ENCODE peak calls at places on chromosome 22, in seven cellular contexts. S is Right ventricle myocardium inferior; R is stimulated activated CD4-positive, alpha-beta T cell treated with anti-CD3 and anti-CD28 coated beads, Interleukin-12 subunit alpha, Interleukin-12 subunit beta, amount 100 ng/mL, for 4 hours; Q is HEK293T; O is lung; M is activated T-cell treated with anti-CD3 and anti-CD28 coated beads for 24 hours; W is activated CD8-positive, alpha-beta memory T cell treated with anti-CD3 and anti-CD28 coated beads for 48 hours. X is an unnamed sample.

GRCh38 chr22:25898707-25899365 is 156.8 kb downstream of the MYO18B start:
- DNase-seq in S (no peak), R (no peak), M (no peak), O (no peak), Q (peak; percentile 41), W (no peak), X (no peak)

GRCh38 chr22:44361391-44362126 is 48.8 kb upstream of the SHISAL1 start:
- DNase-seq in W (no peak), S (peak; percentile 23), O (no peak), R (no peak), Q (no peak), M (no peak), X (no peak)

GRCh38 chr22:29269230-29269604 is 1.1 kb downstream of the EWSR1 start:
- DNase-seq in Q (no peak), M (no peak), S (no peak), O (no peak), W (no peak), R (no peak), X (no peak)

GRCh38 chr22:46087816-46088277 is 62.5 kb upstream of the PPARA start:
- DNase-seq in W (no peak), O (peak; percentile 78), Q (no peak), R (no peak), S (peak; percentile 91), M (no peak), X (no peak)

GRCh38 chr22:40396882-40397281 is 26.5 kb downstream of the SGSM3 start:
- DNase-seq in O (peak; percentile 64), S (no peak), W (no peak), Q (peak; percentile 52), R (no peak), M (no peak), X (no peak)

GRCh38 chr22:29083576-29084566 is 11.0 kb downstream of the KREMEN1 start:
- DNase-seq in R (no peak), O (no peak), Q (no peak), M (no peak), S (no peak), W (no peak), X (no peak)

GRCh38 chr22:30445438-30445936 is 19.9 kb downstream of the MTFP1 start:
- DNase-seq in O (no peak), W (no peak), R (no peak), M (no peak), S (peak; percentile 7), Q (no peak), X (no peak)

GRCh38 chr22:31148516-31148915 is 8.2 kb upstream of the PLA2G3 start:
- DNase-seq in W (no peak), M (no peak), Q (no peak), S (no peak), O (no peak), R (no peak), X (no peak)

GRCh38 chr22:20095521-20095920 is 15.5 kb downstream of the DGCR8 start:
- DNase-seq in Q (no peak), O (no peak), W (no peak), R (peak; percentile 42), M (no peak), S (no peak), X (no peak)

GRCh38 chr22:17753401-17753989 is 20.8 kb downstream of the BID start:
- DNase-seq in Q (no peak), O (no peak), W (no peak), S (peak; percentile 31), M (no peak), R (no peak), X (no peak)

GRCh38 chr22:20940178-20940790 is 23.1 kb downstream of the CRKL start:
- DNase-seq in O (no peak), Q (no peak), S (no peak), W (no peak), M (no peak), R (no peak), X (no peak)